ENCODE peak calls at places on chromosome 6, in nine cellular contexts. G is nephron progenitor cell, K is cardiac muscle cell, W is AG09319, T is vagina, U is foreskin fibroblast, R is fibroblast of villous mesenchyme, P is stomach, L is ascending aorta. O is an unnamed sample.

GRCh38 chr6:140475086-140475485 is 1100.6 kb upstream of the CITED2 start:
- DNase-seq in P (no peak), K (peak), W (no peak), G (no peak), L (no peak), T (no peak), U (peak), R (no peak), O (no peak)

GRCh38 chr6:152301021-152301805 is 335.9 kb downstream of the SYNE1 start:
- DNase-seq in U (peak), T (no peak), K (no peak), R (peak), G (no peak), L (no peak), P (no peak), W (peak), O (no peak)

GRCh38 chr6:30260036-30260504 is 46.9 kb upstream of the TRIM26 start:
- DNase-seq in G (no peak), R (peak), K (peak), L (no peak), U (peak), W (no peak), T (no peak), P (no peak), O (no peak)

GRCh38 chr6:135008072-135008940 is 46.3 kb downstream of the HBS1L start:
- DNase-seq in W (no peak), P (no peak), K (no peak), R (no peak), T (no peak), L (no peak), G (no peak), U (no peak), O (no peak)

GRCh38 chr6:10618409-10618808 is 76.0 kb downstream of the C6orf52 start:
- DNase-seq in K (no peak), W (no peak), P (no peak), G (no peak), R (no peak), U (no peak), L (no peak), T (no peak), O (no peak)

GRCh38 chr6:135887069-135887468 is 35.6 kb downstream of the PDE7B start:
- DNase-seq in G (no peak), R (no peak), W (no peak), K (no peak), U (no peak), T (no peak), P (no peak), L (no peak), O (no peak)

GRCh38 chr6:34791164-34791841 is 580 bp upstream of the BLTP3A start:
- DNase-seq in P (peak), K (peak), L (no peak), R (peak), W (no peak), U (peak), G (peak), T (peak), O (no peak)

GRCh38 chr6:4185419-4185818 is 50.0 kb upstream of the ECI2 start:
- DNase-seq in G (no peak), U (no peak), P (no peak), R (no peak), T (no peak), W (no peak), L (no peak), K (no peak), O (no peak)

GRCh38 chr6:38876470-38876869 is 161.4 kb downstream of the DNAH8 start:
- DNase-seq in T (no peak), R (no peak), P (no peak), L (no peak), W (no peak), K (peak), G (no peak), U (no peak), O (no peak)

GRCh38 chr6:106858653-106859092 is 115.9 kb downstream of the CD24 start:
- DNase-seq in R (peak), G (no peak), L (no peak), K (no peak), W (no peak), U (peak), T (peak), P (no peak), O (peak)

GRCh38 chr6:84688187-84688878 is 76.1 kb downstream of the TBX18 start:
- DNase-seq in L (no peak), P (no peak), W (no peak), R (no peak), T (no peak), K (peak), G (no peak), U (peak), O (no peak)

GRCh38 chr6:10414766-10415592 is at the start of gene TFAP2A:
- DNase-seq in L (no peak), P (no peak), U (peak), K (peak), T (peak), W (no peak), R (peak), G (peak), O (peak)

GRCh38 chr6:133768656-133769295 is 120.1 kb upstream of the TCF21 start:
- DNase-seq in W (no peak), G (no peak), R (peak), U (peak), K (peak), P (peak), L (no peak), T (no peak), O (no peak)

GRCh38 chr6:135183532-135184440 is 2.7 kb downstream of the MYB start:
- DNase-seq in K (peak), G (peak), R (peak), W (no peak), P (peak), T (no peak), L (no peak), U (peak), O (no peak)

GRCh38 chr6:125802943-125803377 is 12.2 kb downstream of the NCOA7 start:
- DNase-seq in T (no peak), L (no peak), K (peak), P (no peak), G (no peak), W (no peak), R (peak), U (peak), O (no peak)

GRCh38 chr6:39812853-39813533 is 20.8 kb downstream of the DAAM2 start:
- DNase-seq in T (no peak), U (peak), R (peak), L (no peak), W (peak), G (no peak), P (no peak), K (peak), O (peak)

GRCh38 chr6:44002071-44002590 is 125.1 kb downstream of the MRPL14 start:
- DNase-seq in R (no peak), P (no peak), W (no peak), K (peak), L (no peak), U (no peak), G (peak), T (no peak), O (no peak)

GRCh38 chr6:65006788-65007187 is 700.2 kb downstream of the EYS start:
- DNase-seq in P (no peak), U (no peak), L (no peak), R (no peak), W (no peak), G (no peak), T (no peak), K (no peak), O (no peak)

GRCh38 chr6:34304164-34304563 is 55.4 kb upstream of the SMIM29 start:
- DNase-seq in R (no peak), T (no peak), K (no peak), W (no peak), G (no peak), P (no peak), U (no peak), L (no peak), O (no peak)

GRCh38 chr6:2817778-2818443 is 23.8 kb downstream of the SERPINB1 start:
- DNase-seq in G (no peak), T (no peak), K (peak), P (no peak), W (no peak), L (no peak), R (peak), U (peak), O (no peak)

GRCh38 chr6:17167327-17167979 is 65.6 kb downstream of the STMND1 start:
- DNase-seq in P (peak), W (no peak), U (peak), R (peak), K (peak), L (no peak), T (no peak), G (peak), O (peak)

GRCh38 chr6:111746983-111747773 is 126.1 kb downstream of the FYN start:
- DNase-seq in T (no peak), L (no peak), K (no peak), W (no peak), G (no peak), P (no peak), R (no peak), U (no peak), O (no peak)

GRCh38 chr6:163384510-163384909 is 30.0 kb upstream of the QKI start:
- DNase-seq in L (no peak), W (no peak), P (no peak), U (no peak), T (no peak), K (no peak), G (no peak), R (no peak), O (no peak)

GRCh38 chr6:63844287-63844686 is 208.7 kb downstream of the PHF3 start:
- DNase-seq in G (no peak), P (no peak), L (no peak), T (no peak), W (peak), U (peak), K (peak), R (peak), O (peak)

GRCh38 chr6:36834576-36835293 is 4.5 kb downstream of the CPNE5 start:
- DNase-seq in W (no peak), G (peak), R (no peak), T (no peak), P (no peak), U (no peak), L (no peak), K (no peak), O (no peak)

GRCh38 chr6:11033825-11034224 is 10.3 kb downstream of the ELOVL2 start:
- DNase-seq in G (no peak), R (peak), P (no peak), L (no peak), T (no peak), U (peak), W (peak), K (peak), O (no peak)

GRCh38 chr6:15303920-15304291 is 58.0 kb downstream of the JARID2 start:
- DNase-seq in K (no peak), R (peak), P (no peak), W (no peak), T (no peak), U (no peak), G (no peak), L (no peak), O (no peak)

GRCh38 chr6:157541618-157542404 is 160.8 kb downstream of the ZDHHC14 start:
- DNase-seq in L (no peak), W (no peak), G (no peak), T (no peak), P (no peak), K (no peak), R (peak), U (no peak), O (no peak)

GRCh38 chr6:37452522-37452921 is 19.5 kb downstream of the CMTR1 start:
- DNase-seq in W (no peak), U (no peak), P (no peak), G (no peak), L (no peak), R (no peak), K (no peak), T (no peak), O (no peak)

GRCh38 chr6:16676978-16677377 is 84.3 kb downstream of the ATXN1 start:
- DNase-seq in U (peak), P (no peak), W (no peak), L (no peak), T (no peak), R (peak), G (no peak), K (peak), O (no peak)

GRCh38 chr6:41789937-41790502 is 2.5 kb downstream of the TOMM6 start:
- DNase-seq in U (no peak), T (no peak), G (no peak), L (no peak), P (no peak), K (no peak), W (no peak), R (no peak), O (no peak)

GRCh38 chr6:130420911-130421310 is 55.1 kb downstream of the TMEM200A start:
- DNase-seq in W (no peak), P (no peak), G (no peak), R (no peak), K (no peak), T (no peak), U (no peak), L (no peak), O (no peak)

GRCh38 chr6:51841656-51842055 is 245.8 kb downstream of the PKHD1 start:
- DNase-seq in T (no peak), U (no peak), L (no peak), P (no peak), W (no peak), K (no peak), G (peak), R (no peak), O (no peak)

GRCh38 chr6:131281471-131282270 is 146.4 kb downstream of the AKAP7 start:
- DNase-seq in U (no peak), W (no peak), K (peak), R (no peak), G (peak), L (no peak), P (no peak), T (no peak), O (no peak)

GRCh38 chr6:40347571-40348011 is 239.6 kb downstream of the LRFN2 start:
- DNase-seq in T (peak), L (no peak), G (peak), R (no peak), W (no peak), U (no peak), P (no peak), K (no peak), O (no peak)

GRCh38 chr6:159082039-159082815 is 37.4 kb upstream of the TAGAP start:
- DNase-seq in K (no peak), G (no peak), R (no peak), L (no peak), W (no peak), P (no peak), U (no peak), T (no peak), O (no peak)

DNA sequence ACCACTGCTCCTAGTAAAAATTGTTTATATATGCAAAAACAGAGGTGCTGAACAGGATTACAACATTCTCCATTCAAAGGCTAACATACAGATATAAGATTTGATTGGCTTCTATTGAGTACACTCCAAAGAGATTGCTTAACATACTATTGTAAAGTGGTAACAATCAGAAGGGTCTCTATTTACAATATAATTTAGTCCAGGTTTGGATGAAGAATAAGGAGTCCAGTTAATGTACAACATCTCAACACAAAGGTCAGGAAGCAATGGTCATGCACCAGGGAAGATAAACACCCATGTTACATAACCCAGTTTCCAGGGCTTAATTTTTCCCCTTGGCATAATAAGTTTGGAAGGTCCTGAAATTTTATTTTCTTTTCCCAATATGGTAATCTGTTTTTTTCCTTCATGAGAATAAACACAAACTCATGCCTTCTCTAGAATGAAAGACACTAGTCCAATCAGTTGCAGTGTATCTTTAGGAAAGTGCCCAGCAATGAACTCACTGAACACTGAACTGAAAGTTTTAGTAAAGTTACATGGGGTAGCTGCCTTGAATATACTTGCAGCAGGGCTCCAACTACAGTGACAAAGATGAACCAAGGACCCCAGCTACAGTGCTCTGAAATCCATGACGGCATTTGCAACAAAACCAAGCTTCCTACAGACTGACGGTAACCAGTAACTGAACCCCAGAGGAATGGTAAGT is 255.3 kb upstream of the GJE1 start:
- DNase-seq in P (no peak), K (peak), U (no peak), W (no peak), G (no peak), R (peak), T (no peak), L (no peak), O (no peak)
- TF ChIP-seq CTCF in P (no peak), K (no peak), U (no peak), W (no peak), G (no peak), R (no peak), T (no peak), L (no peak), O (no peak)

DNA sequence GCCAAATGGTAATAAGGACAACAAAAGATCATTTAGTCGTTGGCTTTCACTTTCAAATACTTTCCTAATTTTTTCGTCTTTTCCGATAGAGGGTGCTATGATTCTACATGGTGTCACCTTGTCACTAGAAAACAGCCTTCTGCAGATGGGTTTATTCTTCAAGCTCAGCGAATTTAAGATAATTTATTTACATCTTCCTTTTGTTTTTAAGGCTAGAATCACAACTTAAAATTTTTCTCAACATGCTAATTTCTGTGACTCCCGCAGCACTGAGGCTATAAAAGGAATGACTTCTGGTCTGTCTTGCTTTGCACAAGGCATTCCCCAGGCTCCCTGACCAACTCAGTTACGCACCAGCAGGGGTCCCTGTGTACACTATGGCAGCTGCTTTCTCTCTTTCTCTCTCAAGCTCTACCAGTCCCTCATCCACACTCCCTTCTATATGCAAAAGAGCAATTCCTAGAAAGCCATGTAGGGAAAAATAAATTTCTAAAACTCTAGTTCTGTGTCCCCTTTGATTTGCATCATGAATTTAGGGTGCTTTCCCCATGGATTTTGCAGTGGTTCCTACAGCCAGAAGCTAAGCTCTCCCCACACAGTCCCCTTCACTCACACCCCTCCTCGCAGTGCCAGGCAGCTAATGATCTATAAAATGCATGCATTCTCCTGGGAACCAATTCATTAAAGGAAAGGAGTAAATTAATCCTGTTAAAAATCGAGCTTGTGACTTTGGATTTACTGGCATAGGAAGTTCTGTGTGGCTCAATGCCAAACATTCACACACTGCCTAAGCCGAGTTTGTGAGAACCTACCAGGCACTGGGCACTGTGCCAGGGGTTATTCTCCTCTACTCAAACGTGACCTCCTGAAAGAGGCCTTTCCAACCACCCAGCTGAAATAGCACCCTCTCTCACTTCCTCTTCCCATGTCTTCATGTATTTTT is 74.5 kb downstream of the DCDC2 start:
- DNase-seq in T (no peak), U (peak), G (peak), W (peak), L (no peak), P (peak), K (peak), R (peak), O (peak)
- TF ChIP-seq CTCF in T (no peak), U (peak), G (peak), W (peak), L (peak), P (no peak), K (peak), R (peak), O (peak)

DNA sequence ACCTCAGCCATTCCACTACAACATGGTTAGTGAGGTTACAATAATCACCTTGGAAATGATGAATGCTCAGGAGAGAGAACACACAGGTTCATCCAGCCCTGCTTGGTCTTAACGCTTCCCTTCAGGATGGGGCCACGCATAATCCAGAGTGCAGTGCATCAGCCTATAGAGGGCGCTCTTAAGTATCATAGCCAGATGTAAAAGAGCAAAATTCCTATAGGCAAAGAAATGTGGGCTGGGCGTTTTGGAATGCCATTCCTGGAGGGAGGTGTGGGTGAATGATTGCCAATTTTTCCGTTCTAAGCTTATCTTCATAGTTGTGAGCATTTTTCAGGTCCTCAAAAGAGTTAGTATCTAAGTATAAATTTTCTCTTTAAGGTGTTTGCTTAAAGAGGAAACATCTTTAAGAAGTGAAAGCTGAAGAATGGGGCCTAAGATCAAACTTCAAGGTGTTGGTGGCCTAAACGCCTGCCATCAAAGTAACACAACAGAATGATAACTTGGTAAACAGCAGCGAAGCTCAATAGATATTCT is 1.8 kb downstream of the RIPOR2 start:
- DNase-seq in U (peak), R (peak), L (no peak), T (no peak), G (peak), P (no peak), K (peak), W (no peak), O (no peak)
- TF ChIP-seq CTCF in U (peak), R (peak), L (peak), T (no peak), G (peak), P (peak), K (peak), W (peak), O (peak)

GRCh38 chr6:139173822-139174221 is 38.9 kb downstream of the HECA start:
- DNase-seq in G (no peak), K (no peak), T (no peak), L (no peak), U (no peak), P (no peak), R (no peak), W (no peak), O (no peak)
- TF ChIP-seq CTCF in G (no peak), K (no peak), T (no peak), L (no peak), U (no peak), P (no peak), R (no peak), W (no peak), O (no peak)

DNA sequence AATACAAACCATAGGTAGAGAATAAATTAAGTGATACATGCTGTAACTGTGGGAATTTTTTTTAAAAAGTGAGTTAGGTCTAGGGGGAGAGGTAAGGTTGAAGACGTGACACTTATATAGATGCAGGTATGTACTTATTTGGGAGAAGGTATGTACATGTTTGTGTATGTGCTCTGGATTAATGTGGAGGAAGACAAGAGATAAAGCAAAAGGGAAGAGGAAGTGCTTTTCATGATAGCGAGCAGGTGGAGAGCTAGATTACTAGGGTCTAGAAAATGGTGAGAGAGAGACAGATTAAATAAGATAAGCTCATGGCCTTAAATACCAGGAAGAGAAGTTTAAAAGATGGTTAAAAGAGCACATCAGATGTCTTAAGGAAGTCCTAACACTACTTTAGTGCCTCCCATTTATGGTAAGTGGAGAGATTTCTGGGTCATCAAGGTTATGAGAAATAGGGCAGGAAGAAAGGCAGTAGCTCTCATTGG is 92.5 kb downstream of the MAN1A1 start:
- DNase-seq in P (no peak), R (no peak), G (no peak), T (no peak), K (no peak), U (no peak), L (no peak), W (no peak), O (no peak)
- TF ChIP-seq CTCF in P (no peak), R (no peak), G (no peak), T (no peak), K (no peak), U (no peak), L (no peak), W (no peak), O (no peak)